ENCODE peak calls at places on chromosomes 3 and 15, in five cellular contexts. W is HCT116; J is mesendoderm; G is neuronal stem cell; X is CD8-positive, alpha-beta memory T cell. Y is an unnamed sample. For H3K4me1, the result is how much of the 10 kb centered on the place peaks cover.

GRCh38 chr15:67563961-67564570 is 21.6 kb downstream of the MAP2K5 start:
- DNase-seq in G (no peak), X (no peak), W (no peak), J (no peak), Y (no peak)

GRCh38 chr3:116188231-116188785 is 257.0 kb downstream of the LSAMP start:
- DNase-seq in W (no peak), G (no peak), J (no peak), X (no peak), Y (no peak)

GRCh38 chr15:61997786-61998185 is 62.5 kb downstream of the VPS13C start:
- DNase-seq in G (no peak), J (peak), W (no peak), X (no peak), Y (no peak)

GRCh38 chr15:57036352-57036751 is 117.9 kb downstream of the TCF12 start:
- DNase-seq in G (no peak), J (peak), W (no peak), X (no peak), Y (no peak)

GRCh38 chr15:84402856-84403608 is 167.5 kb downstream of the GOLGA6L4 start:
- DNase-seq in X (no peak), W (no peak), J (no peak), G (no peak), Y (no peak)

GRCh38 chr3:171011109-171011508 is 15.4 kb downstream of the SLC2A2 start:
- DNase-seq in X (no peak), G (no peak), J (peak), W (no peak), Y (no peak)

GRCh38 chr3:124299831-124300230 is 307.9 kb upstream of the ROPN1 start:
- DNase-seq in W (no peak), G (no peak), J (no peak), X (no peak), Y (no peak)

GRCh38 chr3:108223928-108224327 is 1.7 kb upstream of the IFT57 start:
- DNase-seq in J (no peak), X (no peak), G (no peak), W (no peak), Y (no peak)

GRCh38 chr15:89723031-89723430 is 28.0 kb downstream of the MESP1 start:
- DNase-seq in W (no peak), X (no peak), J (no peak), G (no peak), Y (no peak)

GRCh38 chr15:49037546-49037940 is 8.7 kb downstream of the SECISBP2L start:
- DNase-seq in G (no peak), J (no peak), X (no peak), W (no peak), Y (no peak)

GRCh38 chr3:72767927-72768880 is 80.0 kb downstream of the SHQ1 start:
- DNase-seq in W (no peak), J (peak), X (no peak), G (peak), Y (no peak)

GRCh38 chr3:4633078-4634004 is 140.2 kb downstream of the ITPR1 start:
- DNase-seq in X (peak), J (peak), W (peak), G (peak), Y (peak)

GRCh38 chr15:85316244-85316934 is 64.0 kb upstream of the AKAP13 start:
- DNase-seq in W (peak), J (no peak), G (no peak), X (peak), Y (no peak)

GRCh38 chr3:126515066-126515706 is 2.4 kb downstream of the UROC1 start:
- DNase-seq in W (no peak), G (no peak), J (no peak), X (no peak), Y (no peak)

GRCh38 chr3:59927061-59927460 is 877.2 kb upstream of the CFAP20DC start:
- DNase-seq in J (no peak), W (no peak), X (no peak), G (no peak), Y (no peak)

GRCh38 chr15:57183041-57183440 is 193.3 kb upstream of the CGNL1 start:
- DNase-seq in J (no peak), W (no peak), G (no peak), X (no peak), Y (no peak)

GRCh38 chr3:63967675-63968611 is 55.4 kb downstream of the PSMD6 start:
- DNase-seq in X (peak), G (no peak), W (no peak), J (no peak), Y (no peak)

DNA sequence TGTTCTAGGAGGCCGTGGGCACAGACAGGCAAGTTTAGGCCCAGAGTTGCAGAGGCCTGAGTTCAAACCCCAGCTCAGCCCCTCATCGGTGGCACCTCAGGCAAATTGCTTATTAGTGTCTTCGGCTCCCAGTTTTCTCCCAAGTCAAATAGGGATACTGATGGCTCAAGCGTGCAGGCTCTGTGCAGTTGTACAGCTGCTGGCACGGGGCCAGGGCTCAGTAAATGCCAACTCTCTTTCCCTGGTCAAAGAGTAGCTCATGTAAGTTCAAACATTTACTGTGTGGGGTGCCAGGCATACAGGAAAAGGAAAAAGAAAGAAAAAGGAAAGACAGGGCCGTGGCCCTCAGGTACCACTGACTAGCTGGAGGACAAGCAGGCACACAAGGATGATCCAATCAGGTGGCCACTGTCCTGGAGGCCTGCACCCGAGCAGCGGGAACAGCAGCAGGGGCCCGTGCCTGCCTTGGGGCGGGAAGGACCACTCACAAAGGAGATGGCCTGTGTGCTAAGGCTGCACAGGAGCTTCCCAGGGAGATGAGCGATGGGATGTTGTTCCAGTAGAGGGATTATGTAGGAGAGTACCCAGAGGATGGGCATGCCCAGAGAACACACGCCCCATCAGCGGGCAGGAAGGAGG is 70.8 kb downstream of the TBC1D2B start:
- DNase-seq in J (no peak), W (no peak), G (no peak), X (no peak), Y (no peak)
- H3K4me1 ChIP-seq in J (under half), W (under half), G (under half), X (under half), Y (under half)

GRCh38 chr3:50242778-50243551 is 7.0 kb downstream of the GNAI2 start:
- DNase-seq in G (no peak), X (no peak), W (no peak), J (no peak), Y (no peak)
- H3K4me1 ChIP-seq in G (half or more), X (half or more), W (half or more), J (under half), Y (under half)

DNA sequence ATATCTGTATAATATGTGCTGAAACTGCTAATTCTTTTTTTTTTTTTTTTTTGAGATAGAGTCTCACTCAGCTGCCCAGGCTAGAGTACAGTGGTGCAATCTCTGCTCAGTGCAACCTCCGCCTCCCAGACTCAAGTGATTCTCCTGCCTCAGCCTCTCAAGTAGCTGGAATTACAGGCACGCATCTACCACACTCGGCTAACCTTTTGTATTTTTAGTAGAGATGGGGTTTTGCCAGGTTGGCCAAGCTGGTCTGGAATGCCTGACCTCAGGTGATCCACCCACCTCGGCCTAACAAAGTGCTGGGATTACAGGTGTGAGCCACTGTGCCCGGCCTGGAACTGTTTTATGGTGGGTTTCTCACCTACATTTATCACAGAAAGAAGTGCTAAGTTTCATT is 307.8 kb upstream of the STT3B start:
- DNase-seq in J (no peak), W (no peak), G (no peak), X (no peak), Y (no peak)
- H3K4me1 ChIP-seq in J (under half), W (under half), G (under half), X (half or more), Y (under half)

DNA sequence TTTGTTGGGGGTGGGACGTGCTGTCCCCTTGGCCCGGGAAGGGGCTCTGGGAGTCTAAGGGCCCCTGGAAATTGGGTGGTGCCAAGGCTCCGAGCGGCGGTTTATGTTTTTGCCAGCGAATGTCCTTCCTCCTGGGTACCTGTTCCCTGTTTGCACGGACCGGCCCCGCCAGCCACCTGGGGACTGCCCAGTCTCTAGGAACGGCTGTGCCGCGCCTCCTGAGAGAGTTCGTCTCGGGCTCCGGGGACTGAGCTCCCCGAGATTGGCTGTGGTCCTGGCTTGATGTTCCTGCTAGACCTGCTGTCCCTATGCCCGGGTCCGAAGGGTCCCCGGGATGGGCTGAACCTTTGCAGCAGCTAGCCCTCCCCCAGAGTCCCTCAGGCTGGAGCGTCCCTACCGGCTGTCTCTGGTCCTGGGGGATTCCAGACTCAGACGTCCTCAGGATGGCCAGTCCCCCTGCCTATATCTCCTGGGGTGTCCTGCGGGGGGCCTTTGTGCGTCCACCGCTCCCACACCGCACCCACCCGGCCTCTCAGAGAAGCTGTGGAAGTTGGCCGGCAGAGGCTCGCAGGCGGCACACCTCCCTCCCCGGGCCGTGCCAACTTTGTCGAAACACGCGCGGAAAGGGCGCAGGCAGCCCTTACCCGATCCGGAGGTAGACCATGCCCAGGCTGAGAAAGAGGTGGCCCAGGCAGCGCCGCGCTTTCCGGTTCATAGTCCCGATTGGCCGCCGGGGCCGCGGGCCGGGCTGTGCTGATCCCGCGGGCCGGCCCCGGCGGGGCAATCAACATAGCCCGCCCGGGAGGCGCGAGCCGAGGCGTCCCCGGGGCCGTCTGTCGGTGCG is 547 bp downstream of the WNT7A start:
- DNase-seq in W (no peak), X (no peak), J (peak), G (peak), Y (no peak)
- H3K4me1 ChIP-seq in W (under half), X (under half), J (under half), G (under half), Y (under half)

DNA sequence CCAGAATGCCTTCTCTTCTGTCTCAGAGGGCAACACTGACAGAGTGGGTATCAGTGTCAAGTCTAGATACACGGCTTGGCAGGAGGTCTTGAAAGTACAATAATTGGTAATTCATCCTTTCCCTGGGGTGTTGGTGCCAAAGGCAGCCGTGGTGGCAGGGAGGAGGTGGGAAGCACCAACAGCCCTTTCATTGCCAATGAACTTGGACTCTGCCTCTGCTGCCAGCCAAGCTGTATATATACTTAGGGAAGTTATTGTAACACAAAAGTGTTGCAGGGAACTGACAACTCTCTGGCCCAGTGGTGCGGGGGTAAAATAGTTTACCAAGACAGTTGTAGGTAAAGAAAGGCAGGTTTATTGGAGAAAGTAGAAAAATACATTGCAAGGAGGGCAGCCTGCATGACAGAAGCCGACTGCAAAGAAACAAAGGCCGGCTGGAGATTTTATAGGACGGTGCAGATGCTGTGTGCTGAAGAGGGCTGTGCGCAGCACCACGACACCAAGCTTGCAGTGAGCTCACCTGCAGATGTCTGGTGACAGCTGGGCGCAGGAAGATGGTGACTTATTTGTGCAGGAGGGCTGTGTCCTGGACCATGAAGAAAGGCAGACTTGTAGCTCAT is 4.0 kb upstream of the FAM3D start:
- DNase-seq in X (no peak), J (no peak), G (no peak), W (no peak), Y (no peak)
- H3K4me1 ChIP-seq in X (under half), J (under half), G (under half), W (under half), Y (under half)

Y was measured in iPS DF 6.9.